ENCODE peak calls at places on chromosome 16, in six cellular contexts. A is body of pancreas, V is prostate gland, S is ovary, I is GM23248, H is A549. J is an unnamed sample. For H3K4me1, the result is how much of the 10 kb centered on the place peaks cover.

GRCh38 chr16:81123092-81123852 is 27.1 kb upstream of the GCSH start:
- DNase-seq in S (no peak), A (no peak), V (no peak), H (no peak), I (no peak), J (no peak)

GRCh38 chr16:82329070-82329469 is 159.0 kb upstream of the MPHOSPH6 start:
- DNase-seq in I (no peak), S (no peak), H (no peak), A (no peak), V (peak), J (no peak)

GRCh38 chr16:89024546-89024945 is 47.5 kb upstream of the CBFA2T3 start:
- DNase-seq in I (no peak), A (no peak), V (no peak), S (no peak), H (no peak), J (no peak)

GRCh38 chr16:57480127-57480753 is 6.1 kb downstream of the DOK4 start:
- DNase-seq in V (no peak), S (peak), H (peak), A (peak), I (peak), J (peak)

GRCh38 chr16:72927199-72928088 is 120.5 kb downstream of the ZFHX3 start:
- DNase-seq in H (peak), A (no peak), I (peak), S (no peak), V (peak), J (no peak)

GRCh38 chr16:29963021-29963743 is 1.3 kb downstream of the TMEM219 start:
- DNase-seq in V (no peak), H (no peak), A (no peak), I (no peak), S (no peak), J (no peak)

GRCh38 chr16:29987371-29988085 is 7.9 kb downstream of the HIRIP3 start:
- DNase-seq in H (no peak), V (no peak), A (no peak), I (no peak), S (peak), J (no peak)

GRCh38 chr16:12449795-12450194 is 353.9 kb downstream of the CPPED1 start:
- DNase-seq in I (peak), S (no peak), A (no peak), V (no peak), H (no peak), J (no peak)

GRCh38 chr16:67562918-67563707 is 787 bp downstream of the CTCF start:
- DNase-seq in A (peak), I (peak), V (peak), S (peak), H (no peak), J (peak)

GRCh38 chr16:69741519-69741918 is 13.2 kb downstream of the NOB1 start:
- DNase-seq in S (no peak), V (no peak), A (no peak), I (no peak), H (no peak), J (no peak)

GRCh38 chr16:57316390-57317017 is 32.0 kb upstream of the PLLP start:
- DNase-seq in A (no peak), I (peak), S (no peak), H (peak), V (no peak), J (no peak)

GRCh38 chr16:17251496-17251895 is 219.3 kb downstream of the XYLT1 start:
- DNase-seq in H (no peak), S (no peak), A (no peak), V (no peak), I (no peak), J (no peak)

GRCh38 chr16:72612271-72612670 is 435.7 kb downstream of the ZFHX3 start:
- DNase-seq in A (no peak), H (no peak), I (peak), S (no peak), V (no peak), J (no peak)

GRCh38 chr16:81818514-81819304 is 39.6 kb downstream of the PLCG2 start:
- DNase-seq in H (no peak), I (no peak), S (no peak), A (no peak), V (no peak), J (no peak)

GRCh38 chr16:83903739-83904138 is 4.8 kb downstream of the MLYCD start:
- DNase-seq in H (no peak), V (no peak), S (peak), A (peak), I (peak), J (no peak)

GRCh38 chr16:50671644-50672260 is 9.4 kb downstream of the SNX20 start:
- DNase-seq in S (no peak), V (no peak), H (no peak), A (no peak), I (no peak), J (peak)

GRCh38 chr16:27108826-27109665 is 42.3 kb downstream of the C16orf82 start:
- DNase-seq in H (no peak), S (no peak), I (no peak), A (no peak), V (no peak), J (peak)

GRCh38 chr16:49786926-49787557 is 68.9 kb downstream of the ZNF423 start:
- DNase-seq in I (no peak), H (no peak), S (no peak), V (no peak), A (no peak), J (no peak)

GRCh38 chr16:71542377-71542776 is 16.2 kb downstream of the CHST4 start:
- DNase-seq in A (peak), I (peak), S (no peak), V (no peak), H (peak), J (peak)

GRCh38 chr16:68422396-68422964 is 25.8 kb downstream of the SMPD3 start:
- DNase-seq in V (no peak), H (no peak), A (no peak), I (no peak), S (no peak), J (peak)

GRCh38 chr16:74564451-74564984 is 42.4 kb downstream of the GLG1 start:
- DNase-seq in H (no peak), A (no peak), V (no peak), I (no peak), S (no peak), J (no peak)
- H3K4me1 ChIP-seq in H (under half), A (half or more), V (under half), I (under half), S (under half), J (under half)

GRCh38 chr16:74865922-74866598 is 91.4 kb upstream of the FA2H start:
- DNase-seq in V (no peak), A (no peak), H (no peak), S (no peak), I (peak), J (peak)
- H3K4me3 ChIP-seq in V (no peak), A (no peak), H (no peak), S (no peak), I (no peak), J (no peak)

DNA sequence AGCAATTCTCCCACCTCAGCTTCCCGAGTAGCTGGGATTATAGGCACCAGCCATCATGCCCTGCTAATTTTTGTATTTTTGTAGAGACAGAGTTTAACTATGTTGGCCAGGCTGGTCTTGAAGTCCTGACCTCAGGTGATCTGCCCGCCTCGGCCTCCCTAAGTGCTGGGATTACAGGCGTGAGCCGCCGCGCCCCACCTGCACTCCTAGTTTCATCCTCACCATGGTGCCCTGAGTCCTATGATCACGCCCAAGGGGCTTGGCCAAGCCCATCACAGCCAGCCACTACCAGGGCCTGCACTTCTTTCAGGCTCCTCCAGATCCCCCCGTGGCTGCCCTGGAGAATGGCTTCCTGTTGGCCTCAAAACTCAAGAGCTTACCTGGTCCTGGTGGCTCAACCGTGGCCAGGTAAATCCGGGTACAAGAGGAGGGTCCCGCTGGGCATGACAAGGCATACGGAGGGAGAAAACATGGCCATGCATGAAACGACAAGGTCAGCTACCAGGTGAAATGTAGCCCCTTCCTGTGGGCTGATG is 20.4 kb upstream of the TFAP4 start:
- DNase-seq in V (no peak), I (no peak), A (no peak), H (no peak), S (no peak), J (no peak)
- H3K4me1 ChIP-seq in V (under half), I (under half), A (under half), H (half or more), S (under half), J (under half)

DNA sequence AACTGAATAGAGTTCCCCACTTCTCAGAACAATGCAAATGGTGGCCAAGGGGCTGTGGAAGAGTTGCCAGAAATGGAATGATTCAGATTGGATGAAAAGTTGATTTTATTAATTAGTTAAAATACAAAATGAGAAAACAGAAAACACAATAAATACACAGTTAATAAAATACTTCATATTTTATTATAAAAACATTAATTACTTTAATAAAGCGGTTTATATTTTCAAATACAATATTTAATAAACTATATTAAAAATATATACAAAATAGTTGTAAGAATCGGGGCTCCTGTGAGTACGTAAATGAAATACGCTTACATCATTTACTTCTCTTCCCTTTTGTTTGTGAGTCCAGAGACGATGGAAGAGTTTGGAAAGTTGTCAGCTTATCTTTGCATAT is 507.6 kb downstream of the WWOX start:
- DNase-seq in S (no peak), V (no peak), I (no peak), H (no peak), A (no peak), J (no peak)
- H3K4me3 ChIP-seq in S (no peak), V (no peak), I (no peak), H (no peak), A (no peak), J (no peak)

DNA sequence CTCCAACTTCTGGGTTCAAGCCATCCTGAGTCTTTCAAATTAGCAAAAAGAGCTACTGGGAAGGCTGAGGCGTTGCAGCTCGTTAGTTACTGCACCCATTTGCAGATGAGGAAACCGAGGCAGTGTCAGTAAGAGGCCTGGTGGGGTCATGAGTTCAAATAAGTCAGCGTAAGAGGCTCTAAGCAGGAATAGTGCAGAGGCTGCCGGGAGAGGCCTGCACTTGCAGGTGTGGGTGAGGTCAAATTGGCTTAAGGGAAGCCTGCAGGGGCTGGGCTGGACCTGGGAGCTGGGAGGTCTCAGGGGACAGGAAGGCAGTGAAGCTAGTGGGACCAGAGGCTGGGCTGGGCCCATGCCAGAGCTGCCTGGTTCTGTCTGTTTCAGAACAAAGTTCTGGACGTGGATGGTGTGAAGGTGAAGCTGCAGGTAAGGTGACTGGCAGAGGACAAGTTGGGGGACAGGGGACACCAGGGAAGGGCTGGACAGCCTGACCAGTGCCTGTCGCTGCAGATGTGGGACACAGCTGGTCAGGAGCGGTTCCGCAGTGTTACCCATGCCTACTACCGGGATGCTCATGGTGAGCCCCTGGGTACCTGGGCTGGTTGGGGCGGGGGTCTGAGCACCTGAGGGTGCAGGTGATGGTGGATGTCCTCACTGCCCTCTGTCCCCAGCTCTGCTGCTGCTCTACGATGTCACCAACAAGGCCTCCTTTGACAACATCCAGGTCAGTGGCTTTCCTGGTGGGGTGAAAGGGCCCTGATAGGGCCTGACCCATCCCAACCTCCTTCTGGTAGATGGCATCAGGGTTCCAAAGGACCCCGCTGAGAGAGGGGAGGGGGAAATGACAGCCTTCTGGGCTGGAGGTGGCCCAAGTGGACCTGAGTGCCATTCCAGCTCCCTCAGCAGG is 3.0 kb downstream of the RAB26 start:
- DNase-seq in S (no peak), V (no peak), A (no peak), I (no peak), H (no peak), J (peak)
- H3K4me1 ChIP-seq in S (under half), V (under half), A (half or more), I (under half), H (half or more), J (under half)

GRCh38 chr16:598823-599739 is 9.2 kb downstream of the RAB40C start:
- DNase-seq in I (no peak), V (no peak), S (no peak), H (no peak), A (no peak), J (no peak)

GRCh38 chr16:606656-607307 is 16.9 kb downstream of the RAB40C start:
- DNase-seq in A (no peak), V (no peak), S (no peak), H (no peak), I (no peak), J (no peak)

GRCh38 chr16:600781-601180 is 10.9 kb downstream of the RAB40C start:
- DNase-seq in S (no peak), V (no peak), H (no peak), A (no peak), I (no peak), J (peak)

GRCh38 chr16:608019-608418 is 18.2 kb downstream of the RAB40C start:
- DNase-seq in V (no peak), H (no peak), S (no peak), A (no peak), I (no peak), J (peak)

GRCh38 chr16:603221-603620 is 13.4 kb downstream of the RAB40C start:
- DNase-seq in H (no peak), V (no peak), S (no peak), I (no peak), A (no peak), J (no peak)
- H3K4me3 ChIP-seq in H (no peak), V (no peak), S (no peak), I (no peak), A (no peak), J (no peak)

GRCh38 chr16:14285542-14286380 is 214.6 kb downstream of the MRTFB start:
- DNase-seq in V (peak), H (peak), S (peak), A (peak), I (peak), J (peak)
- H3K4me1 ChIP-seq in V (under half), H (under half), S (under half), A (under half), I (under half), J (under half)

DNA sequence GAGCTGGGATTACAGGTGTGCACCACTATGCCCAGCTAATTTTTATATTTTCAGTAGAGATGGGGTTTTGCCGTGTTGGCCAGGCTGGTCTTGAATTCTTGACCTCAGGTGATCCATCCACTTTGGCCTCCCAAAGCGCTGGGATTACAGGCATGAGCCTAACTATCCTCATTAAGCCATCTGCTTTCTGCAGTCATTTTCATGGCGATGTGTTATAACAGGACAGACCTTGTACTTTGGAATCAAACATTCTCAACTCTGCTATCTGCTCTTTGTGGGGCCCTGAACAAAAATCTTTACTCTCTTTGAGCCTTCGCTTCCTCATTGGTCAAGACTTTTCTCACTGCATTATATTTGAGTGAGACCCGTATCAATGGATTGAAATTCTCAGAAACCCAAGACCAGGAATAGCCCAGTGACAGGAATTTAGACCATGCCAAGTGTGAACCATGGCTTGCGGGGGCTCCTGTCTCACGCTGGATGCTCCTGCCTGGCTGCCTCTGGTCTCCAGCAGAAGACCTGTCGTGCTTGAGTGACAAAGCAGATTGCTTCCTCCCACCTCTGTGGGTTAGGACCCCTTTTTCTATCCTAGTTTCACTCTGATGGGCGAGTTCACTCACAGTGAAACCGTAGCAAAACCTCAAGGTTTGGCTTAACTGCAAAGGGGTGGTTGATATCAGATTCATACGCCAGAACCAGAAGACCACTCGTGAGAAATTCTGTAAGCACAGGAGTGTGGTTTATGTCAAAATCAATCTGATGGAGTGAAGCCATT is 519.1 kb downstream of the MAF start:
- DNase-seq in A (no peak), V (no peak), I (no peak), S (no peak), H (no peak), J (no peak)
- H3K4me3 ChIP-seq in A (no peak), V (no peak), I (no peak), S (no peak), H (no peak), J (no peak)

GRCh38 chr16:24977673-24978065 is 37.5 kb downstream of the ARHGAP17 start:
- DNase-seq in V (no peak), S (no peak), H (no peak), A (no peak), I (peak), J (no peak)
- H3K4me1 ChIP-seq in V (under half), S (under half), H (under half), A (under half), I (half or more), J (under half)

J was measured in endodermal cell.